ENCODE peak calls at places on chromosomes 3 and 15, in five cellular contexts. D, B, G, L and A are unnamed samples.

GRCh38 chr3:116423365-116423764 is 21.9 kb downstream of the LSAMP start:
- DNase-seq in D (no peak), B (no peak), G (no peak), L (peak), A (peak)

GRCh38 chr15:73930371-73930770 is 4.1 kb downstream of the LOXL1 start:
- DNase-seq in D (no peak), B (peak), G (no peak), L (no peak), A (no peak)

GRCh38 chr3:171566803-171567422 is 106.7 kb upstream of the TNIK start:
- DNase-seq in D (no peak), B (peak), G (no peak), L (peak), A (peak)

GRCh38 chr3:197305854-197306253 is 7.4 kb upstream of the DLG1 start:
- DNase-seq in D (no peak), B (peak), G (no peak), L (no peak), A (no peak)

GRCh38 chr3:132543016-132543739 is 53.9 kb upstream of the ACKR4 start:
- DNase-seq in D (no peak), B (peak), G (no peak), L (peak), A (peak)

GRCh38 chr3:163721596-163721995 is 1356.7 kb downstream of the SI start:
- DNase-seq in D (no peak), B (no peak), G (no peak), L (no peak), A (no peak)

GRCh38 chr3:5226783-5227182 is 39.3 kb downstream of the EDEM1 start:
- DNase-seq in D (no peak), B (peak), G (no peak), L (no peak), A (peak)

GRCh38 chr15:29343229-29343628 is 73.6 kb upstream of the NSMCE3 start:
- DNase-seq in D (no peak), B (no peak), G (no peak), L (no peak), A (no peak)

GRCh38 chr15:36256258-36256825 is 323.1 kb upstream of the CDIN1 start:
- DNase-seq in D (no peak), B (no peak), G (no peak), L (no peak), A (no peak)

GRCh38 chr3:4613366-4613765 is 120.2 kb downstream of the ITPR1 start:
- DNase-seq in D (no peak), B (no peak), G (no peak), L (no peak), A (no peak)

GRCh38 chr3:117603097-117603496 is 893.5 kb downstream of the TUSC7 start:
- DNase-seq in D (no peak), B (no peak), G (no peak), L (no peak), A (no peak)

GRCh38 chr3:86887876-86888275 is 103.1 kb downstream of the VGLL3 start:
- DNase-seq in D (no peak), B (no peak), G (no peak), L (no peak), A (no peak)

GRCh38 chr3:169002689-169003088 is 660.8 kb downstream of the MECOM start:
- DNase-seq in D (no peak), B (no peak), G (no peak), L (no peak), A (no peak)

GRCh38 chr3:126926684-126927404 is 56.1 kb upstream of the PLXNA1 start:
- DNase-seq in D (peak), B (peak), G (no peak), L (peak), A (peak)

GRCh38 chr15:77024273-77025065 is 29.5 kb downstream of the PSTPIP1 start:
- DNase-seq in D (peak), B (peak), G (peak), L (peak), A (peak)

GRCh38 chr15:48974865-48975264 is 11.1 kb upstream of the SHC4 start:
- DNase-seq in D (no peak), B (no peak), G (no peak), L (no peak), A (peak)

GRCh38 chr3:141707741-141708203 is 30.3 kb upstream of the RNF7 start:
- DNase-seq in D (no peak), B (peak), G (no peak), L (peak), A (no peak)

GRCh38 chr15:99719096-99719541 is 14.1 kb downstream of the LYSMD4 start:
- DNase-seq in D (no peak), B (peak), G (no peak), L (no peak), A (no peak)

GRCh38 chr3:167882057-167882667 is 146.6 kb downstream of the SERPINI1 start:
- DNase-seq in D (no peak), B (peak), G (no peak), L (peak), A (peak)

GRCh38 chr15:83695246-83695645 is 41.3 kb downstream of the ADAMTSL3 start:
- DNase-seq in D (no peak), B (no peak), G (no peak), L (no peak), A (no peak)

GRCh38 chr15:69703495-69704187 is 251.0 kb downstream of the RPLP1 start:
- DNase-seq in D (no peak), B (no peak), G (no peak), L (no peak), A (no peak)

GRCh38 chr15:58704155-58704825 is 45.2 kb downstream of the ADAM10 start:
- DNase-seq in D (no peak), B (no peak), G (no peak), L (no peak), A (no peak)

GRCh38 chr3:57877116-57877515 is 121.0 kb downstream of the SLMAP start:
- DNase-seq in D (no peak), B (no peak), G (no peak), L (no peak), A (no peak)

GRCh38 chr15:20645956-20646355 is 104.4 kb upstream of the GOLGA6L6 start:
- DNase-seq in D (peak), B (no peak), G (no peak), L (peak), A (peak)

GRCh38 chr3:161915283-161915682 is 418.7 kb downstream of the OTOL1 start:
- DNase-seq in D (no peak), B (no peak), G (no peak), L (no peak), A (no peak)

GRCh38 chr3:106176734-106177133 is 307.9 kb upstream of the CBLB start:
- DNase-seq in D (no peak), B (no peak), G (peak), L (peak), A (peak)

GRCh38 chr15:67775265-67775664 is 50.0 kb upstream of the SKOR1 start:
- DNase-seq in D (no peak), B (no peak), G (no peak), L (no peak), A (no peak)

GRCh38 chr3:77690284-77690869 is 650.5 kb downstream of the ROBO2 start:
- DNase-seq in D (no peak), B (no peak), G (no peak), L (no peak), A (no peak)

GRCh38 chr3:159187706-159188105 is 385.9 kb downstream of the MFSD1 start:
- DNase-seq in D (no peak), B (no peak), G (no peak), L (no peak), A (peak)

GRCh38 chr3:107590786-107591185 is 68.0 kb downstream of the BBX start:
- DNase-seq in D (no peak), B (no peak), G (no peak), L (no peak), A (no peak)

GRCh38 chr15:68609618-68610017 is 30.8 kb downstream of the CORO2B start:
- DNase-seq in D (peak), B (no peak), G (no peak), L (no peak), A (no peak)